ENCODE peak calls at places on chromosome 11, in seven cellular contexts. S is K562, X is GM12878, K is H1, O is HepG2, C is HCT116, H is SK-N-SH. P is an unnamed sample.

GRCh38 chr11:83827940-83828554 is 541.9 kb upstream of the CCDC90B start:
- DNase-seq in H (peak), O (peak), C (peak), S (peak), K (no peak), X (no peak), P (peak)

GRCh38 chr11:114819028-114819427 is 140.7 kb downstream of the NXPE2 start:
- DNase-seq in X (no peak), K (no peak), S (no peak), H (no peak), O (no peak), C (no peak), P (no peak)

GRCh38 chr11:61695917-61696316 is 15.7 kb downstream of the DAGLA start:
- DNase-seq in C (no peak), K (no peak), O (no peak), S (no peak), H (peak), X (peak), P (peak)

GRCh38 chr11:35305670-35306382 is 113.5 kb downstream of the SLC1A2 start:
- DNase-seq in K (peak), S (peak), H (peak), X (no peak), C (peak), O (peak), P (peak)

GRCh38 chr11:68045900-68046299 is 7.1 kb downstream of the TCIRG1 start:
- DNase-seq in H (no peak), C (no peak), S (no peak), O (no peak), K (no peak), X (no peak), P (no peak)

GRCh38 chr11:86978756-86979608 is 23.8 kb upstream of the FZD4 start:
- DNase-seq in H (peak), C (peak), X (no peak), S (peak), K (no peak), O (no peak), P (peak)

GRCh38 chr11:1780700-1781592 is 17.2 kb upstream of the CTSD start:
- DNase-seq in H (peak), C (no peak), S (no peak), O (no peak), K (no peak), X (no peak), P (no peak)

GRCh38 chr11:109514313-109515018 is 92.5 kb downstream of the C11orf87 start:
- DNase-seq in H (no peak), X (no peak), K (no peak), S (no peak), O (no peak), C (no peak), P (no peak)

GRCh38 chr11:73907191-73907590 is 30.4 kb downstream of the PAAF1 start:
- DNase-seq in K (no peak), O (peak), X (no peak), H (no peak), S (peak), C (peak), P (no peak)

GRCh38 chr11:46541593-46542371 is 52.0 kb downstream of the AMBRA1 start:
- DNase-seq in O (no peak), H (no peak), C (no peak), K (no peak), X (no peak), S (peak), P (no peak)

GRCh38 chr11:69380451-69380901 is 86.5 kb downstream of the MYEOV start:
- DNase-seq in C (no peak), K (no peak), S (no peak), X (no peak), O (no peak), H (peak), P (no peak)

GRCh38 chr11:93740802-93741093 is 547 bp downstream of the TAF1D start:
- DNase-seq in X (no peak), S (peak), C (no peak), K (no peak), H (peak), O (peak), P (peak)

GRCh38 chr11:34027516-34028406 is 23.8 kb upstream of the CAPRIN1 start:
- DNase-seq in C (no peak), X (no peak), S (no peak), K (no peak), O (peak), H (no peak), P (no peak)

GRCh38 chr11:83007909-83008580 is 63.7 kb downstream of the RAB30 start:
- DNase-seq in K (no peak), S (peak), X (no peak), O (peak), C (no peak), H (peak), P (peak)

GRCh38 chr11:73186886-73187285 is 31.2 kb upstream of the P2RY2 start:
- DNase-seq in K (no peak), S (no peak), H (no peak), O (no peak), C (no peak), X (no peak), P (no peak)

GRCh38 chr11:74672332-74672955 is 58.8 kb downstream of the CHRDL2 start:
- DNase-seq in C (no peak), X (no peak), H (no peak), O (no peak), K (no peak), S (no peak), P (no peak)

GRCh38 chr11:134485316-134485715 is 73.3 kb upstream of the B3GAT1 start:
- DNase-seq in C (no peak), H (no peak), X (no peak), S (no peak), K (no peak), O (no peak), P (no peak)

GRCh38 chr11:1920909-1921575 is 1.5 kb downstream of the TNNT3 start:
- DNase-seq in S (no peak), O (no peak), K (no peak), H (peak), C (no peak), X (no peak), P (no peak)

GRCh38 chr11:1107316-1108245 is 32.9 kb downstream of the MUC2 start:
- DNase-seq in O (no peak), X (no peak), K (no peak), H (no peak), S (no peak), C (no peak), P (no peak)

GRCh38 chr11:35796542-35796941 is 134.0 kb downstream of the TRIM44 start:
- DNase-seq in O (no peak), S (no peak), C (no peak), H (no peak), K (no peak), X (no peak), P (peak)

GRCh38 chr11:87596176-87596575 is 558.4 kb downstream of the TMEM135 start:
- DNase-seq in X (no peak), K (no peak), H (no peak), O (no peak), S (no peak), C (no peak), P (no peak)

DNA sequence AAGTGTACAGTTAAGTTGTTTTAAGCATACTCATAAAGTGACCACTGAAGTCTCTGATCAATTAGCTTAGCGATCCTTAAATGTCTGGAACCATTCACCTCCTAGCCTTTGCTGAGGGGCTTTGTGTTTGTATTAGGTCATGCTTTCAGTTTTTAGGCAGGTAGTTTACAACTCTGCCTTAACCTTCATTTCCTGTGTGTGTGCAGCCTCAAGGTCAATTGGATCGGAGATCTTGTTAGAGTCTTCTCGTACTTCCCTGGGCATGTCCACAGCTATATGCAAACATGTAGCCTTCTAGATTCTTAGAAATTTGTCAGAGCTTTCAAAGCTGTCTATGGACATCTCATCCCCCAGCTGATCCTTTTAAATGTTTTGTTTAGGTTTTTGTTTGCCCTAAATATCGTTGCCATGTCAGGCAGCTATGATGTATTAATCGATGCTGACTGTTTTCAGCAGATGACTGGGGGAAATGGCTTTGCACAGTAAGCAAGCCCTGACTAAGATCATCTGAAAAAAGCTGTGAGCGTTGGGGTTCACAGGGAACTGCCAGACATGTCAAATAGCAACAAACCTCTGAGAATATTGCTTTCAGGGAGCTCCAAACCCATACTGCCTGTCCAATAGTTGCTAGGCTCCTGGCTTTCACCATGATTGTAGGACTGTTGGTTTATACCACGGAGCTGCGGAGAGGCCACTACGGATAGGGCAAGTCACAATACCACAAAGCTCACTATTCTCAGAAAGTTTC is 45.6 kb downstream of the GLYAT start:
- DNase-seq in O (no peak), K (no peak), H (no peak), C (no peak), S (no peak), X (no peak), P (no peak)
- TF ChIP-seq MAX in O (no peak), K (no peak), H (no peak), C (no peak), S (no peak), X (no peak), P (no peak)

GRCh38 chr11:64366751-64367150 is 7.8 kb downstream of the RPS6KA4 start:
- DNase-seq in K (no peak), C (no peak), O (no peak), H (no peak), X (no peak), S (no peak), P (no peak)

GRCh38 chr11:64362339-64362738 is 3.4 kb downstream of the RPS6KA4 start:
- DNase-seq in X (no peak), H (no peak), S (no peak), K (no peak), O (no peak), C (no peak), P (no peak)

GRCh38 chr11:64364435-64364834 is 5.5 kb downstream of the RPS6KA4 start:
- DNase-seq in K (no peak), C (no peak), X (no peak), H (no peak), O (no peak), S (no peak), P (no peak)

GRCh38 chr11:64367931-64368672 is 9.1 kb downstream of the RPS6KA4 start:
- DNase-seq in X (no peak), O (no peak), H (no peak), K (no peak), C (no peak), S (no peak), P (no peak)

GRCh38 chr11:64364911-64365310 is 5.9 kb downstream of the RPS6KA4 start:
- DNase-seq in S (no peak), C (no peak), O (no peak), X (no peak), H (no peak), K (no peak), P (no peak)
- H3K4me2 ChIP-seq in S (no peak), C (no peak), O (no peak), X (no peak), H (no peak), K (no peak), P (no peak)

GRCh38 chr11:120233207-120233803 is 6.6 kb upstream of the POU2F3 start:
- DNase-seq in X (no peak), H (no peak), S (no peak), O (no peak), K (no peak), C (no peak), P (no peak)
- TF ChIP-seq POLR2AphosphoS5 in X (no peak), H (no peak), S (no peak), O (no peak), K (no peak), C (no peak), P (no peak)

DNA sequence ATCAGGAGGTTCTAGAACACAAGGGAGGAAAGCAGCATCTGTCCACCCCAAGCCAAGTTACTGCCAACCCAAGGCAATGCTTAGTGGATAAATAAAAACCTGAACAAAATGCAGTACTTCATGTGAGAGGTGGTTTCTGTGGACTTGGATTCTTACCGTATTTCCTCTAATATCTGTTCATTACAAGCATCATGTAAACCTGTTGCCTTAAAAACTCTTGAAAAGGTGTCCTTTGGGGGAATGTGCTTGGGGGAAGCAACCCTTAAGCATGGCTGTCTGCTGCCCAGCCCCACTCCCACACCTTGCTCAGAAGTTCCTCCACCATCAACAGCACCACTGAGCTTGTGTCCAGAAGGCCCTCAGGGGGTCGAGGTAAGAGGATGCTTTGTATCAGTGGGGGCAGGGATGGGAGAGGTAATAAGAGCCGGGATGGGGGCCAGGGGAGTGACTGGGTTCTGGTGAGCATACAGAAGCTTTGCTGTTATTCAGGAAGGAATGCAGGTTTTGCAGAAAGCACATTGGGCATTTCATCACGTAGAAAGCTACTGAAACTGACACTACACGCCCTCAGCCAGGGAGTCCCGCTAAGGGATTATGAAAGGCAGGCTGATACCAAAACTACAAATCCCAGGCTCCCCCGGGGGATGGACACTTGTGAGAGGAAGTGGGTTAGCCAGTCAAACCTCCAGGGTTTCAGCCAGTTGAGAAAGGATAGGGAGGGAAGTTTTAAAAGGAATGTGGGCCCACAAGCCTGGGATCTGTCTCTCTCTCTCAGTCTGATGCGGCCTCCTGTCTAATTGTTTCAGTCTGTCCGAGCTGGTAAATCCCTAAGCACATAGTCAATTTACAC is 52.0 kb downstream of the KCNJ1 start:
- DNase-seq in K (peak), X (no peak), S (peak), H (peak), C (no peak), O (no peak), P (no peak)
- TF ChIP-seq MAX in K (no peak), X (no peak), S (no peak), H (no peak), C (no peak), O (no peak), P (no peak)

P was measured in endothelial cell of umbilical vein.